ENCODE peak calls at places on chromosomes 13 and 19, in eight cellular contexts. One of them, this sample, is unnamed.

GRCh38 chr13:30739646-30740642 is 4.6 kb downstream of the ALOX5AP start:
- DNase-seq in H9: no peak
- DNase-seq in left cardiac atrium: no peak
- DNase-seq in MCF 10A: peak; percentile 78
- DNase-seq in endothelial cell: no peak
- DNase-seq in Ammon's horn: no peak
- DNase-seq in skeletal muscle cell: peak; percentile 71
- DNase-seq in HS-5: no peak
- DNase-seq in this sample: peak; percentile 73

GRCh38 chr19:3908266-3909054 is 24.4 kb upstream of the NMRK2 start:
- DNase-seq in H9: no peak
- DNase-seq in left cardiac atrium: no peak
- DNase-seq in MCF 10A: no peak
- DNase-seq in endothelial cell: no peak
- DNase-seq in Ammon's horn: no peak
- DNase-seq in skeletal muscle cell: no peak
- DNase-seq in HS-5: no peak
- DNase-seq in this sample: no peak

GRCh38 chr19:33199441-33200265 is 5.5 kb downstream of the LRP3 start:
- DNase-seq in H9: no peak
- DNase-seq in left cardiac atrium: no peak
- DNase-seq in MCF 10A: no peak
- DNase-seq in endothelial cell: no peak
- DNase-seq in Ammon's horn: no peak
- DNase-seq in skeletal muscle cell: no peak
- DNase-seq in HS-5: no peak
- DNase-seq in this sample: no peak

GRCh38 chr13:29832899-29833298 is 17.5 kb downstream of the UBL3 start:
- DNase-seq in H9: no peak
- DNase-seq in left cardiac atrium: no peak
- DNase-seq in MCF 10A: no peak
- DNase-seq in endothelial cell: no peak
- DNase-seq in Ammon's horn: no peak
- DNase-seq in skeletal muscle cell: no peak
- DNase-seq in HS-5: no peak
- DNase-seq in this sample: no peak

GRCh38 chr19:56864443-56865125 is 24.1 kb upstream of the PEG3 start:
- DNase-seq in H9: no peak
- DNase-seq in left cardiac atrium: no peak
- DNase-seq in MCF 10A: no peak
- DNase-seq in endothelial cell: no peak
- DNase-seq in Ammon's horn: no peak
- DNase-seq in skeletal muscle cell: no peak
- DNase-seq in HS-5: no peak
- DNase-seq in this sample: no peak

GRCh38 chr13:66657165-66657895 is 572.8 kb downstream of the PCDH9 start:
- DNase-seq in H9: no peak
- DNase-seq in left cardiac atrium: peak; percentile 77
- DNase-seq in MCF 10A: peak; percentile 99
- DNase-seq in endothelial cell: no peak
- DNase-seq in Ammon's horn: peak; percentile 75
- DNase-seq in skeletal muscle cell: peak; percentile 97
- DNase-seq in HS-5: peak; percentile 83
- DNase-seq in this sample: no peak

GRCh38 chr19:14674764-14675163 is at the start of gene ADGRE3:
- DNase-seq in H9: no peak
- DNase-seq in left cardiac atrium: no peak
- DNase-seq in MCF 10A: no peak
- DNase-seq in endothelial cell: no peak
- DNase-seq in Ammon's horn: no peak
- DNase-seq in skeletal muscle cell: no peak
- DNase-seq in HS-5: no peak
- DNase-seq in this sample: no peak

GRCh38 chr19:18245297-18245696 is 19.1 kb upstream of the PDE4C start:
- DNase-seq in H9: no peak
- DNase-seq in left cardiac atrium: no peak
- DNase-seq in MCF 10A: no peak
- DNase-seq in endothelial cell: no peak
- DNase-seq in Ammon's horn: no peak
- DNase-seq in skeletal muscle cell: no peak
- DNase-seq in HS-5: no peak
- DNase-seq in this sample: no peak

GRCh38 chr19:3765121-3765520 is 2.6 kb downstream of the MRPL54 start:
- DNase-seq in H9: no peak
- DNase-seq in left cardiac atrium: no peak
- DNase-seq in MCF 10A: no peak
- DNase-seq in endothelial cell: no peak
- DNase-seq in Ammon's horn: no peak
- DNase-seq in skeletal muscle cell: no peak
- DNase-seq in HS-5: no peak
- DNase-seq in this sample: peak; percentile 40

GRCh38 chr19:39093761-39094160 is 9.6 kb downstream of the ACP7 start:
- DNase-seq in H9: no peak
- DNase-seq in left cardiac atrium: no peak
- DNase-seq in MCF 10A: peak; percentile 81
- DNase-seq in endothelial cell: no peak
- DNase-seq in Ammon's horn: no peak
- DNase-seq in skeletal muscle cell: peak; percentile 53
- DNase-seq in HS-5: peak; percentile 47
- DNase-seq in this sample: no peak

GRCh38 chr19:41606215-41606837 is 20.5 kb downstream of the CEACAM4 start:
- DNase-seq in H9: no peak
- DNase-seq in left cardiac atrium: no peak
- DNase-seq in MCF 10A: no peak
- DNase-seq in endothelial cell: no peak
- DNase-seq in Ammon's horn: no peak
- DNase-seq in skeletal muscle cell: no peak
- DNase-seq in HS-5: no peak
- DNase-seq in this sample: no peak

GRCh38 chr19:37329686-37330085 is 41.2 kb upstream of the ZNF527 start:
- DNase-seq in H9: peak; percentile 59
- DNase-seq in left cardiac atrium: no peak
- DNase-seq in MCF 10A: peak; percentile 20
- DNase-seq in endothelial cell: peak; percentile 10
- DNase-seq in Ammon's horn: no peak
- DNase-seq in skeletal muscle cell: no peak
- DNase-seq in HS-5: no peak
- DNase-seq in this sample: peak; percentile 76

GRCh38 chr19:40803857-40804782 is 5.1 kb downstream of the EGLN2 start:
- DNase-seq in H9: peak; percentile 71
- DNase-seq in left cardiac atrium: peak; percentile 64
- DNase-seq in MCF 10A: no peak
- DNase-seq in endothelial cell: no peak
- DNase-seq in Ammon's horn: peak; percentile 10
- DNase-seq in skeletal muscle cell: no peak
- DNase-seq in HS-5: no peak
- DNase-seq in this sample: peak; percentile 66

GRCh38 chr19:3404324-3405260 is 38.2 kb downstream of the NFIC start:
- DNase-seq in H9: no peak
- DNase-seq in left cardiac atrium: peak; percentile 92
- DNase-seq in MCF 10A: no peak
- DNase-seq in endothelial cell: no peak
- DNase-seq in Ammon's horn: peak; percentile 82
- DNase-seq in skeletal muscle cell: peak; percentile 66
- DNase-seq in HS-5: no peak
- DNase-seq in this sample: peak; percentile 60

This sample was measured in endodermal cell.